ENCODE peak calls at places on chromosomes 5 and 9, in four cellular contexts. One of them, this sample, is unnamed.

GRCh38 chr5:115100556-115100955 is 69.2 kb downstream of the TRIM36 start:
- DNase-seq in upper lobe of left lung: no peak
- DNase-seq in Panc1: no peak
- DNase-seq in HCT116: no peak
- DNase-seq in this sample: no peak

GRCh38 chr5:176677209-176677931 is 30.1 kb downstream of the TSPAN17 start:
- DNase-seq in upper lobe of left lung: no peak
- DNase-seq in Panc1: no peak
- DNase-seq in HCT116: no peak
- DNase-seq in this sample: no peak

GRCh38 chr9:3916984-3917383 is 382.9 kb downstream of the GLIS3 start:
- DNase-seq in Panc1: no peak
- DNase-seq in HCT116: no peak
- DNase-seq in upper lobe of left lung: no peak
- DNase-seq in this sample: no peak

GRCh38 chr9:100756217-100756616 is 178.3 kb downstream of the CAVIN4 start:
- DNase-seq in upper lobe of left lung: no peak
- DNase-seq in Panc1: no peak
- DNase-seq in HCT116: no peak
- DNase-seq in this sample: no peak

GRCh38 chr5:8685704-8686103 is 816.8 kb downstream of the MTRR start:
- DNase-seq in upper lobe of left lung: no peak
- DNase-seq in Panc1: no peak
- DNase-seq in HCT116: no peak
- DNase-seq in this sample: no peak

GRCh38 chr5:127802477-127802865 is 99.3 kb downstream of the CCDC192 start:
- DNase-seq in HCT116: no peak
- DNase-seq in Panc1: no peak
- DNase-seq in upper lobe of left lung: no peak
- DNase-seq in this sample: no peak

GRCh38 chr5:142325677-142326479 is 1.1 kb upstream of the SPRY4 start:
- DNase-seq in upper lobe of left lung: peak
- DNase-seq in Panc1: no peak
- DNase-seq in HCT116: peak
- DNase-seq in this sample: peak

GRCh38 chr9:137266589-137267453 is 10.7 kb upstream of the TOR4A start:
- DNase-seq in HCT116: no peak
- DNase-seq in upper lobe of left lung: peak
- DNase-seq in Panc1: no peak
- DNase-seq in this sample: no peak

GRCh38 chr9:125902224-125902623 is 155.1 kb downstream of the PBX3 start:
- DNase-seq in HCT116: no peak
- DNase-seq in upper lobe of left lung: no peak
- DNase-seq in Panc1: no peak
- DNase-seq in this sample: no peak

GRCh38 chr5:114957384-114957783 is 212.3 kb downstream of the TRIM36 start:
- DNase-seq in HCT116: no peak
- DNase-seq in upper lobe of left lung: no peak
- DNase-seq in Panc1: no peak
- DNase-seq in this sample: no peak

GRCh38 chr9:94903961-94904421 is 177.5 kb downstream of the AOPEP start:
- DNase-seq in HCT116: no peak
- DNase-seq in Panc1: no peak
- DNase-seq in upper lobe of left lung: no peak
- DNase-seq in this sample: no peak

GRCh38 chr9:37517977-37518376 is 32.2 kb downstream of the POLR1E start:
- DNase-seq in Panc1: no peak
- DNase-seq in upper lobe of left lung: no peak
- DNase-seq in HCT116: no peak
- DNase-seq in this sample: no peak

GRCh38 chr9:125534934-125535701 is 171.9 kb downstream of the MAPKAP1 start:
- DNase-seq in HCT116: no peak
- DNase-seq in Panc1: no peak
- DNase-seq in upper lobe of left lung: no peak
- DNase-seq in this sample: no peak

GRCh38 chr9:34328500-34328982 is 527 bp downstream of the KIF24 start:
- DNase-seq in upper lobe of left lung: no peak
- DNase-seq in Panc1: no peak
- DNase-seq in HCT116: no peak
- DNase-seq in this sample: no peak

GRCh38 chr5:132487841-132488555 is 2.6 kb downstream of the IRF1 start:
- DNase-seq in Panc1: no peak
- DNase-seq in HCT116: no peak
- DNase-seq in upper lobe of left lung: no peak
- DNase-seq in this sample: peak

GRCh38 chr5:150989695-150990094 is 30.7 kb upstream of the GPX3 start:
- DNase-seq in HCT116: no peak
- DNase-seq in Panc1: no peak
- DNase-seq in upper lobe of left lung: no peak
- DNase-seq in this sample: no peak

GRCh38 chr9:3924145-3924544 is 375.7 kb downstream of the GLIS3 start:
- DNase-seq in Panc1: no peak
- DNase-seq in upper lobe of left lung: no peak
- DNase-seq in HCT116: no peak
- DNase-seq in this sample: no peak

GRCh38 chr9:131598121-131598520 is 52.8 kb downstream of the PRRT1B start:
- DNase-seq in Panc1: no peak
- DNase-seq in HCT116: no peak
- DNase-seq in upper lobe of left lung: peak
- DNase-seq in this sample: peak

GRCh38 chr9:117412841-117413240 is 2.0 kb downstream of the ASTN2 start:
- DNase-seq in HCT116: no peak
- DNase-seq in Panc1: no peak
- DNase-seq in upper lobe of left lung: peak
- DNase-seq in this sample: no peak

GRCh38 chr5:43209833-43210232 is 17.8 kb downstream of the NIM1K start:
- DNase-seq in HCT116: no peak
- DNase-seq in upper lobe of left lung: no peak
- DNase-seq in Panc1: no peak
- DNase-seq in this sample: no peak

GRCh38 chr5:58262226-58262625 is 197.7 kb downstream of the PLK2 start:
- DNase-seq in HCT116: no peak
- DNase-seq in Panc1: no peak
- DNase-seq in upper lobe of left lung: no peak
- DNase-seq in this sample: no peak

GRCh38 chr5:179792612-179793469 is 945 bp upstream of the LTC4S start:
- DNase-seq in HCT116: no peak
- DNase-seq in Panc1: no peak
- DNase-seq in upper lobe of left lung: peak
- DNase-seq in this sample: peak

GRCh38 chr9:27371382-27371781 is 74.4 kb upstream of the EQTN start:
- DNase-seq in upper lobe of left lung: no peak
- DNase-seq in Panc1: no peak
- DNase-seq in HCT116: peak
- DNase-seq in this sample: no peak

GRCh38 chr9:5620494-5620893 is 8.4 kb upstream of the RIC1 start:
- DNase-seq in Panc1: no peak
- DNase-seq in HCT116: no peak
- DNase-seq in upper lobe of left lung: no peak
- DNase-seq in this sample: no peak

GRCh38 chr9:5621327-5621726 is 7.6 kb upstream of the RIC1 start:
- DNase-seq in upper lobe of left lung: no peak
- DNase-seq in HCT116: peak
- DNase-seq in Panc1: no peak
- DNase-seq in this sample: no peak

GRCh38 chr9:5625916-5626315 is 3.0 kb upstream of the RIC1 start:
- DNase-seq in upper lobe of left lung: no peak
- DNase-seq in HCT116: no peak
- DNase-seq in Panc1: no peak
- DNase-seq in this sample: no peak

GRCh38 chr9:5624655-5625054 is 4.3 kb upstream of the RIC1 start:
- DNase-seq in Panc1: no peak
- DNase-seq in HCT116: no peak
- DNase-seq in upper lobe of left lung: no peak
- DNase-seq in this sample: no peak

DNA sequence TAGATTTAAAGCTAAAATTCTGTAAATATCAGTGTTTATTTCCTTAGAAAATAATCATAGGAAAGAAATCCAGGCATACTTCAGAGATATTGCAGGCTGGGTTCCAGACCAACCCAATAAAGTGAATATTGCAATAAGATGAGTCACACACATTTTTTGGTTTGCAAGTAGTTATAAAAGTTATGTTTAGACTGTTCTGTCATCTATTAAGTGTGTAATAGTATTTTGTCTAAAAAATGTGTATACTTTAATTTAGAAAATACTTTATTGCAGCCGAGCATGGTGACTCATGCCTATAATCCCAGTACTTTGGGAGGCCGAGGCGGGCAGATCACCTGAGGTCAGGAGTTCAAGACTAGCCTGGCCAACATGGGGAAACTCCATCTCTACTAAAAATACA is 6.9 kb upstream of the RIC1 start:
- DNase-seq in Panc1: no peak
- DNase-seq in HCT116: no peak
- DNase-seq in upper lobe of left lung: no peak
- DNase-seq in this sample: no peak
- TF ChIP-seq POLR2AphosphoS5 in Panc1: no peak
- TF ChIP-seq POLR2AphosphoS5 in HCT116: no peak
- TF ChIP-seq POLR2AphosphoS5 in upper lobe of left lung: no peak
- TF ChIP-seq POLR2AphosphoS5 in this sample: peak

GRCh38 chr9:69583641-69584234 is 88.4 kb downstream of the APBA1 start:
- DNase-seq in Panc1: no peak
- DNase-seq in upper lobe of left lung: no peak
- DNase-seq in HCT116: no peak
- DNase-seq in this sample: no peak
- TF ChIP-seq POLR2AphosphoS5 in Panc1: no peak
- TF ChIP-seq POLR2AphosphoS5 in upper lobe of left lung: no peak
- TF ChIP-seq POLR2AphosphoS5 in HCT116: no peak
- TF ChIP-seq POLR2AphosphoS5 in this sample: no peak

DNA sequence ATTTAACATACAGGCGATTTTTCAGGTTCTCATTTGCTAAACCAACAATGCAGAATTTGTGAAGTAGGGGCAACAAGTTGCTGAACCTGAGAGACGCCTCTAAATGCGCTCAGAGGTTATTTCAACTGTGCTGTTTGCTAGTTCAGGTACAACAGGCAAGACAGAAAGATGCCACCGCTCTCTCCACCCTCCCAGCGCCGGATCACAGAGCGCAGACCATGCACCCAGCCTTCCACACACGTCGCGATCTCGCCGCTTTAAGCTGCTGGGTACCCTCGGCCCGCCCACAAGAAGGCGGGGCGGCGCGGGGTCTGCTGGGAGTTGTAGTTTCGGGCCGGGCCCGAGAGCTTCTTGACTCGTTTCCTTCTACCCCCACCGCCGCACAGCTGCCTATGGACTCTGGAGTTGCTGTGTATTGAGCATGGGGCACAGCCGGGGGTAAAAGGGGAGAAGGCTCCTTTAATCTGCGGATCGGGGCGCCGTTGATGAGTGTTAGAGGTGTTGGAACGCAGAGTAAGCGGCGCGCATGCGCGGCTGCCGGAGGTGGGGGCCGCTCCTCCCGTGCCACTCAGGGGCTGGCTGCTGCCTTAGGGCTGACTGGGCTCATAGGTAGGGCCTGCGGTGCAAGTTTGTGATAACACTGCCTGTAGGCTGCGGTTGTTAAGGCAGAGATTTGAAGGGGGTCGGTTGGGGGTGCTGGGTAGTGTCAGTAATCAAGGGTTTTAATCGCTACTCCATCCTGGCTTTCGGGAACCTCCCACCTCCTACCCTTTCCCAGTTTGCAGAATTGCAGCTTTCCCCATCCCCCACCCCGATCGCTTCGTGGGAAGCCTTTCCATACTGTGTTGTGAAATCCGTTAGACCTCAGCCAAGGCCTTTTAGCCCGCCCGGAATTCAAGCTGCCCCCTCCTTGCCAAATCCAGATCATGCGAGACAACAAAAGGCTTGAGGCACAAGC is 40.3 kb upstream of the ABCA1 start:
- DNase-seq in HCT116: peak
- DNase-seq in Panc1: no peak
- DNase-seq in upper lobe of left lung: peak
- DNase-seq in this sample: peak
- TF ChIP-seq POLR2AphosphoS5 in HCT116: peak
- TF ChIP-seq POLR2AphosphoS5 in Panc1: no peak
- TF ChIP-seq POLR2AphosphoS5 in upper lobe of left lung: peak
- TF ChIP-seq POLR2AphosphoS5 in this sample: peak

GRCh38 chr5:32027717-32028321 is 146.3 kb downstream of the GOLPH3 start:
- DNase-seq in HCT116: peak
- DNase-seq in Panc1: peak
- DNase-seq in upper lobe of left lung: no peak
- DNase-seq in this sample: peak
- TF ChIP-seq POLR2AphosphoS5 in HCT116: no peak
- TF ChIP-seq POLR2AphosphoS5 in Panc1: no peak
- TF ChIP-seq POLR2AphosphoS5 in upper lobe of left lung: peak
- TF ChIP-seq POLR2AphosphoS5 in this sample: peak

GRCh38 chr9:88174324-88174723 is 36.0 kb upstream of the SPATA31C2 start:
- DNase-seq in Panc1: no peak
- DNase-seq in upper lobe of left lung: no peak
- DNase-seq in HCT116: no peak
- DNase-seq in this sample: no peak

GRCh38 chr9:88164870-88165269 is 26.6 kb upstream of the SPATA31C2 start:
- DNase-seq in upper lobe of left lung: no peak
- DNase-seq in HCT116: no peak
- DNase-seq in Panc1: no peak
- DNase-seq in this sample: no peak

GRCh38 chr9:88173378-88173999 is 35.2 kb upstream of the SPATA31C2 start:
- DNase-seq in upper lobe of left lung: no peak
- DNase-seq in Panc1: peak
- DNase-seq in HCT116: peak
- DNase-seq in this sample: no peak

GRCh38 chr9:88168564-88168963 is 30.3 kb upstream of the SPATA31C2 start:
- DNase-seq in upper lobe of left lung: no peak
- DNase-seq in Panc1: no peak
- DNase-seq in HCT116: no peak
- DNase-seq in this sample: no peak

GRCh38 chr9:88169700-88170099 is 31.4 kb upstream of the SPATA31C2 start:
- DNase-seq in upper lobe of left lung: no peak
- DNase-seq in HCT116: no peak
- DNase-seq in Panc1: no peak
- DNase-seq in this sample: no peak
- TF ChIP-seq POLR2AphosphoS5 in upper lobe of left lung: no peak
- TF ChIP-seq POLR2AphosphoS5 in HCT116: no peak
- TF ChIP-seq POLR2AphosphoS5 in Panc1: no peak
- TF ChIP-seq POLR2AphosphoS5 in this sample: no peak

GRCh38 chr5:72256536-72256935 is 63.5 kb downstream of the MRPS27 start:
- DNase-seq in Panc1: no peak
- DNase-seq in HCT116: no peak
- DNase-seq in upper lobe of left lung: no peak
- DNase-seq in this sample: no peak
- TF ChIP-seq POLR2AphosphoS5 in Panc1: no peak
- TF ChIP-seq POLR2AphosphoS5 in HCT116: no peak
- TF ChIP-seq POLR2AphosphoS5 in upper lobe of left lung: no peak
- TF ChIP-seq POLR2AphosphoS5 in this sample: no peak

GRCh38 chr5:172365948-172366608 is 82.5 kb upstream of the UBTD2 start:
- DNase-seq in upper lobe of left lung: no peak
- DNase-seq in Panc1: no peak
- DNase-seq in HCT116: no peak
- DNase-seq in this sample: no peak
- TF ChIP-seq POLR2AphosphoS5 in upper lobe of left lung: no peak
- TF ChIP-seq POLR2AphosphoS5 in Panc1: no peak
- TF ChIP-seq POLR2AphosphoS5 in HCT116: no peak
- TF ChIP-seq POLR2AphosphoS5 in this sample: no peak

GRCh38 chr9:129320575-129321311 is 142.7 kb upstream of the IER5L start:
- DNase-seq in HCT116: no peak
- DNase-seq in upper lobe of left lung: peak
- DNase-seq in Panc1: no peak
- DNase-seq in this sample: peak
- TF ChIP-seq POLR2AphosphoS5 in HCT116: no peak
- TF ChIP-seq POLR2AphosphoS5 in upper lobe of left lung: peak
- TF ChIP-seq POLR2AphosphoS5 in Panc1: no peak
- TF ChIP-seq POLR2AphosphoS5 in this sample: peak